ENCODE peak calls at places on chromosomes 6 and 20, in six cellular contexts. One of them, this sample, is unnamed. For H3K4me1, the result is how much of the 10 kb centered on the place peaks cover.

GRCh38 chr6:97440590-97441176 is 157.7 kb upstream of the MMS22L start:
- DNase-seq in fibroblast of lung: peak
- DNase-seq in keratinocyte: no peak
- DNase-seq in kidney: no peak
- DNase-seq in HCT116: peak
- DNase-seq in colonic mucosa: no peak
- DNase-seq in this sample: peak

GRCh38 chr20:289693-290080 is 863 bp downstream of the C20orf96 start:
- DNase-seq in fibroblast of lung: no peak
- DNase-seq in keratinocyte: no peak
- DNase-seq in kidney: peak
- DNase-seq in HCT116: no peak
- DNase-seq in colonic mucosa: no peak
- DNase-seq in this sample: no peak

GRCh38 chr6:2412731-2413130 is 167.3 kb upstream of the GMDS start:
- DNase-seq in fibroblast of lung: peak
- DNase-seq in keratinocyte: no peak
- DNase-seq in kidney: no peak
- DNase-seq in HCT116: no peak
- DNase-seq in colonic mucosa: no peak
- DNase-seq in this sample: peak

GRCh38 chr20:63961664-63962425 is 5.6 kb upstream of the UCKL1 start:
- DNase-seq in fibroblast of lung: no peak
- DNase-seq in keratinocyte: no peak
- DNase-seq in kidney: peak
- DNase-seq in HCT116: no peak
- DNase-seq in colonic mucosa: no peak
- DNase-seq in this sample: no peak

GRCh38 chr6:7912024-7912423 is 1.4 kb upstream of the TXNDC5 start:
- DNase-seq in fibroblast of lung: no peak
- DNase-seq in keratinocyte: no peak
- DNase-seq in kidney: no peak
- DNase-seq in HCT116: no peak
- DNase-seq in colonic mucosa: no peak
- DNase-seq in this sample: no peak

GRCh38 chr20:32797160-32797468 is 22.6 kb upstream of the MAPRE1 start:
- DNase-seq in fibroblast of lung: no peak
- DNase-seq in keratinocyte: no peak
- DNase-seq in kidney: no peak
- DNase-seq in HCT116: no peak
- DNase-seq in colonic mucosa: no peak
- DNase-seq in this sample: no peak

GRCh38 chr20:1900321-1900791 is 5.1 kb downstream of the SIRPA start:
- DNase-seq in fibroblast of lung: peak
- DNase-seq in keratinocyte: no peak
- DNase-seq in kidney: no peak
- DNase-seq in HCT116: peak
- DNase-seq in colonic mucosa: peak
- DNase-seq in this sample: peak

GRCh38 chr6:142271476-142271875 is 30.3 kb upstream of the ADGRG6 start:
- DNase-seq in fibroblast of lung: peak
- DNase-seq in keratinocyte: no peak
- DNase-seq in kidney: no peak
- DNase-seq in HCT116: no peak
- DNase-seq in colonic mucosa: no peak
- DNase-seq in this sample: no peak

GRCh38 chr6:115982453-115982852 is 78.2 kb downstream of the FRK start:
- DNase-seq in fibroblast of lung: no peak
- DNase-seq in keratinocyte: no peak
- DNase-seq in kidney: no peak
- DNase-seq in HCT116: no peak
- DNase-seq in colonic mucosa: no peak
- DNase-seq in this sample: no peak

GRCh38 chr20:6265204-6265904 is 142.5 kb upstream of the FERMT1 start:
- DNase-seq in fibroblast of lung: peak
- DNase-seq in keratinocyte: no peak
- DNase-seq in kidney: no peak
- DNase-seq in HCT116: peak
- DNase-seq in colonic mucosa: no peak
- DNase-seq in this sample: peak

GRCh38 chr6:41536884-41537347 is 9.3 kb upstream of the FOXP4 start:
- DNase-seq in fibroblast of lung: peak
- DNase-seq in keratinocyte: peak
- DNase-seq in kidney: peak
- DNase-seq in HCT116: peak
- DNase-seq in colonic mucosa: peak
- DNase-seq in this sample: no peak

GRCh38 chr20:49268600-49269365 is 9.1 kb downstream of the ZNFX1 start:
- DNase-seq in fibroblast of lung: peak
- DNase-seq in keratinocyte: no peak
- DNase-seq in kidney: no peak
- DNase-seq in HCT116: no peak
- DNase-seq in colonic mucosa: no peak
- DNase-seq in this sample: no peak

GRCh38 chr20:63828951-63829350 is 2.1 kb downstream of the ZBTB46 start:
- DNase-seq in fibroblast of lung: no peak
- DNase-seq in keratinocyte: no peak
- DNase-seq in kidney: no peak
- DNase-seq in HCT116: no peak
- DNase-seq in colonic mucosa: no peak
- DNase-seq in this sample: no peak

GRCh38 chr20:61837200-61837599 is 228.5 kb downstream of the TAF4 start:
- DNase-seq in fibroblast of lung: no peak
- DNase-seq in keratinocyte: no peak
- DNase-seq in kidney: no peak
- DNase-seq in HCT116: no peak
- DNase-seq in colonic mucosa: no peak
- DNase-seq in this sample: no peak

GRCh38 chr6:867378-867777 is 174.4 kb upstream of the EXOC2 start:
- DNase-seq in fibroblast of lung: no peak
- DNase-seq in keratinocyte: no peak
- DNase-seq in kidney: no peak
- DNase-seq in HCT116: no peak
- DNase-seq in colonic mucosa: no peak
- DNase-seq in this sample: no peak

GRCh38 chr6:158654498-158654897 is 4.6 kb downstream of the SYTL3 start:
- DNase-seq in fibroblast of lung: peak
- DNase-seq in keratinocyte: no peak
- DNase-seq in kidney: peak
- DNase-seq in HCT116: no peak
- DNase-seq in colonic mucosa: peak
- DNase-seq in this sample: peak

GRCh38 chr6:41942045-41942851 is 640 bp upstream of the CCND3 start:
- DNase-seq in fibroblast of lung: no peak
- DNase-seq in keratinocyte: peak
- DNase-seq in kidney: no peak
- DNase-seq in HCT116: no peak
- DNase-seq in colonic mucosa: no peak
- DNase-seq in this sample: peak

GRCh38 chr6:75691012-75691411 is 58.0 kb upstream of the MYO6 start:
- DNase-seq in fibroblast of lung: peak
- DNase-seq in keratinocyte: no peak
- DNase-seq in kidney: no peak
- DNase-seq in HCT116: peak
- DNase-seq in colonic mucosa: no peak
- DNase-seq in this sample: no peak

GRCh38 chr6:170174124-170174770 is 116.6 kb downstream of the DLL1 start:
- DNase-seq in fibroblast of lung: no peak
- DNase-seq in keratinocyte: no peak
- DNase-seq in kidney: peak
- DNase-seq in HCT116: no peak
- DNase-seq in colonic mucosa: peak
- DNase-seq in this sample: no peak

GRCh38 chr6:42766163-42766670 is 15.6 kb upstream of the BICRAL start:
- DNase-seq in fibroblast of lung: peak
- DNase-seq in keratinocyte: no peak
- DNase-seq in kidney: no peak
- DNase-seq in HCT116: peak
- DNase-seq in colonic mucosa: no peak
- DNase-seq in this sample: peak

GRCh38 chr6:129342243-129342642 is 367.7 kb downstream of the ARHGAP18 start:
- DNase-seq in fibroblast of lung: no peak
- DNase-seq in keratinocyte: no peak
- DNase-seq in kidney: no peak
- DNase-seq in HCT116: no peak
- DNase-seq in colonic mucosa: no peak
- DNase-seq in this sample: peak

GRCh38 chr20:6714202-6714800 is 53.2 kb upstream of the BMP2 start:
- DNase-seq in fibroblast of lung: no peak
- DNase-seq in keratinocyte: peak
- DNase-seq in kidney: no peak
- DNase-seq in HCT116: no peak
- DNase-seq in colonic mucosa: peak
- DNase-seq in this sample: no peak

GRCh38 chr6:145036848-145037567 is 698.3 kb downstream of the EPM2A start:
- DNase-seq in fibroblast of lung: peak
- DNase-seq in keratinocyte: no peak
- DNase-seq in kidney: no peak
- DNase-seq in HCT116: no peak
- DNase-seq in colonic mucosa: no peak
- DNase-seq in this sample: no peak

GRCh38 chr20:61500791-61501321 is 248.8 kb downstream of the CDH4 start:
- DNase-seq in fibroblast of lung: peak
- DNase-seq in keratinocyte: no peak
- DNase-seq in kidney: no peak
- DNase-seq in HCT116: no peak
- DNase-seq in colonic mucosa: no peak
- DNase-seq in this sample: no peak

GRCh38 chr6:29791162-29791561 is 36.5 kb upstream of the HLA-G start:
- DNase-seq in fibroblast of lung: no peak
- DNase-seq in keratinocyte: no peak
- DNase-seq in kidney: no peak
- DNase-seq in HCT116: no peak
- DNase-seq in colonic mucosa: no peak
- DNase-seq in this sample: peak

GRCh38 chr6:1904494-1904854 is 294.8 kb downstream of the FOXC1 start:
- DNase-seq in fibroblast of lung: no peak
- DNase-seq in keratinocyte: no peak
- DNase-seq in kidney: no peak
- DNase-seq in HCT116: no peak
- DNase-seq in colonic mucosa: no peak
- DNase-seq in this sample: no peak

GRCh38 chr6:149642829-149643580 is 5.5 kb downstream of the KATNA1 start:
- DNase-seq in fibroblast of lung: peak
- DNase-seq in keratinocyte: no peak
- DNase-seq in kidney: no peak
- DNase-seq in HCT116: no peak
- DNase-seq in colonic mucosa: no peak
- DNase-seq in this sample: peak

GRCh38 chr20:45470262-45470931 is 844 bp downstream of the WFDC2 start:
- DNase-seq in fibroblast of lung: peak
- DNase-seq in keratinocyte: no peak
- DNase-seq in kidney: peak
- DNase-seq in HCT116: no peak
- DNase-seq in colonic mucosa: peak
- DNase-seq in this sample: peak

GRCh38 chr6:4188801-4189200 is 53.4 kb upstream of the ECI2 start:
- DNase-seq in fibroblast of lung: no peak
- DNase-seq in keratinocyte: no peak
- DNase-seq in kidney: no peak
- DNase-seq in HCT116: no peak
- DNase-seq in colonic mucosa: no peak
- DNase-seq in this sample: no peak

GRCh38 chr6:16688984-16689636 is 72.2 kb downstream of the ATXN1 start:
- DNase-seq in fibroblast of lung: peak
- DNase-seq in keratinocyte: no peak
- DNase-seq in kidney: no peak
- DNase-seq in HCT116: no peak
- DNase-seq in colonic mucosa: no peak
- DNase-seq in this sample: peak

GRCh38 chr6:46626976-46627375 is 25.6 kb downstream of the CYP39A1 start:
- DNase-seq in fibroblast of lung: no peak
- DNase-seq in keratinocyte: no peak
- DNase-seq in kidney: no peak
- DNase-seq in HCT116: no peak
- DNase-seq in colonic mucosa: no peak
- DNase-seq in this sample: no peak
- H3K4me1 ChIP-seq in fibroblast of lung: under half
- H3K4me1 ChIP-seq in keratinocyte: under half
- H3K4me1 ChIP-seq in kidney: under half
- H3K4me1 ChIP-seq in HCT116: under half
- H3K4me1 ChIP-seq in colonic mucosa: under half
- H3K4me1 ChIP-seq in this sample: under half

DNA sequence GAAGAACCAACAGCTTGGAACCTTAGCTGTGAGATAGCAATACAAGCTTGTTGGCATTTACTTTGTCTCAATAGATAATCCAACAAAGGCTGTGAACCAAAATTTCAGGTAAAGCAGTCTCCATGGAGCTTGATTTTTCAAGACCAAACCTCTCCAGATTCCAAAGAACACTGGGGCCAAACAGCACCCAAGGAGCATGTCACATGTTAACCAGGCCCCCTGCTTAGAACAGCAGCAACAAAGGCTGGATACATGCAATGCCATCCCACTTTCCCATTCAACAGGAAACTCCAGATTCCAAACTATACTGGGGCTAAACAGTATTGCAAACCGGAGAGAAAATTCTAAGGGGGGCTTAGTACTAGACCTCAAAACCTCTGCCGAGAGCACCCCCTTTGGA is 15.8 kb upstream of the RNASET2 start:
- DNase-seq in fibroblast of lung: no peak
- DNase-seq in keratinocyte: no peak
- DNase-seq in kidney: no peak
- DNase-seq in HCT116: no peak
- DNase-seq in colonic mucosa: no peak
- DNase-seq in this sample: no peak
- H3K9ac ChIP-seq in fibroblast of lung: no peak
- H3K9ac ChIP-seq in keratinocyte: no peak
- H3K9ac ChIP-seq in kidney: no peak
- H3K9ac ChIP-seq in HCT116: no peak
- H3K9ac ChIP-seq in colonic mucosa: no peak
- H3K9ac ChIP-seq in this sample: no peak

GRCh38 chr6:35678814-35679213 is 9.9 kb downstream of the FKBP5 start:
- DNase-seq in fibroblast of lung: peak
- DNase-seq in keratinocyte: no peak
- DNase-seq in kidney: no peak
- DNase-seq in HCT116: no peak
- DNase-seq in colonic mucosa: no peak
- DNase-seq in this sample: no peak
- H3K4me1 ChIP-seq in fibroblast of lung: under half
- H3K4me1 ChIP-seq in keratinocyte: under half
- H3K4me1 ChIP-seq in kidney: under half
- H3K4me1 ChIP-seq in HCT116: under half
- H3K4me1 ChIP-seq in colonic mucosa: under half
- H3K4me1 ChIP-seq in this sample: half or more

DNA sequence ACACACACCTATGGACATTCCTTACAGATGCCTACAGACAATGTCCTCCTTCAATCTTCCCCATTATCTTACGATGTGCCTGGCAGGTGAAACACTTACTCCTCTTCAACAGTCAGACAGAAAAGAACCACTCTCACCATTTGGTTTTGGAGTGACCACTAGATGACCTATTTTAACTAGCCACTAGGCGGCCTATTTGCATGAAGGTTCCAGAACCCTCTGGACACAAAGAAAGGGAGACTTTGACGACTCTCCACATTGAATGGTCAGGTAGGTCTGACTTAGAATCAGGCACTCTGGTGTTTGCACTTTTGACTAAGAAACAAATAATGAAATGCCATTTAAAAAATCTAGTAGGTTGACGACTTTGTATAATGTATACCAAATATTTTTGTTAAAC is 42.0 kb downstream of the PNLDC1 start:
- DNase-seq in fibroblast of lung: peak
- DNase-seq in keratinocyte: no peak
- DNase-seq in kidney: no peak
- DNase-seq in HCT116: peak
- DNase-seq in colonic mucosa: no peak
- DNase-seq in this sample: no peak
- H3K9ac ChIP-seq in fibroblast of lung: no peak
- H3K9ac ChIP-seq in keratinocyte: no peak
- H3K9ac ChIP-seq in kidney: no peak
- H3K9ac ChIP-seq in HCT116: no peak
- H3K9ac ChIP-seq in colonic mucosa: no peak
- H3K9ac ChIP-seq in this sample: no peak